ENCODE peak calls at places on chromosome 16, in seven cellular contexts. L is HCT116, B is HepG2, R is H1, W is K562, N is endothelial cell of umbilical vein, X is GM12878. P is an unnamed sample.

GRCh38 chr16:15772579-15773293 is 84.1 kb downstream of the MYH11 start:
- DNase-seq in L (no peak), B (no peak), R (no peak), W (no peak), N (peak; percentile 50), X (no peak), P (no peak)

GRCh38 chr16:80372341-80372740 is 168.5 kb upstream of the DYNLRB2 start:
- DNase-seq in L (no peak), B (no peak), R (no peak), W (no peak), N (no peak), X (no peak), P (no peak)

GRCh38 chr16:4936181-4936990 is 562 bp downstream of the PPL start:
- DNase-seq in L (no peak), B (no peak), R (peak; percentile 80), W (peak; percentile 55), N (no peak), X (no peak), P (no peak)

GRCh38 chr16:56589141-56590039 is at the start of gene MT3:
- DNase-seq in L (no peak), B (no peak), R (peak; percentile 64), W (no peak), N (no peak), X (no peak), P (no peak)

GRCh38 chr16:11748023-11748403 is 5.4 kb upstream of the TXNDC11 start:
- DNase-seq in L (no peak), B (no peak), R (no peak), W (no peak), N (no peak), X (no peak), P (no peak)

GRCh38 chr16:88194397-88195020 is 188.2 kb upstream of the ZNF469 start:
- DNase-seq in L (no peak), B (peak; percentile 19), R (no peak), W (no peak), N (no peak), X (no peak), P (no peak)

GRCh38 chr16:50058091-50058771 is 7.5 kb upstream of the HEATR3 start:
- DNase-seq in L (no peak), B (no peak), R (no peak), W (no peak), N (no peak), X (no peak), P (no peak)

GRCh38 chr16:78505544-78506371 is 406.3 kb downstream of the WWOX start:
- DNase-seq in L (no peak), B (peak; percentile 80), R (peak; percentile 49), W (peak; percentile 14), N (no peak), X (no peak), P (no peak)

GRCh38 chr16:57621521-57622268 is 6.7 kb upstream of the ADGRG1 start:
- DNase-seq in L (no peak), B (no peak), R (no peak), W (no peak), N (no peak), X (no peak), P (no peak)

GRCh38 chr16:15900901-15901465 is 12.6 kb upstream of the CEP20 start:
- DNase-seq in L (no peak), B (no peak), R (no peak), W (no peak), N (no peak), X (no peak), P (no peak)

GRCh38 chr16:9077001-9077809 is 14.2 kb upstream of the HAPSTR1 start:
- DNase-seq in L (peak; percentile 47), B (peak; percentile 31), R (no peak), W (no peak), N (no peak), X (no peak), P (no peak)

GRCh38 chr16:87460936-87461335 is 31.9 kb downstream of the ZCCHC14 start:
- DNase-seq in L (no peak), B (no peak), R (no peak), W (no peak), N (no peak), X (no peak), P (no peak)

GRCh38 chr16:4691666-4692412 is 1.5 kb upstream of the NUDT16L1 start:
- DNase-seq in L (no peak), B (no peak), R (no peak), W (no peak), N (no peak), X (no peak), P (no peak)

GRCh38 chr16:81458149-81458669 is 13.6 kb downstream of the CMIP start:
- DNase-seq in L (no peak), B (no peak), R (no peak), W (no peak), N (no peak), X (no peak), P (no peak)
- H3K9ac ChIP-seq in L (peak overlapping the region; percentile 22), B (peak overlapping the region; percentile 54), R (no peak overlapping the region), W (peak overlapping the region; percentile 65), N (no peak overlapping the region), X (no peak overlapping the region), P (no peak overlapping the region)

DNA sequence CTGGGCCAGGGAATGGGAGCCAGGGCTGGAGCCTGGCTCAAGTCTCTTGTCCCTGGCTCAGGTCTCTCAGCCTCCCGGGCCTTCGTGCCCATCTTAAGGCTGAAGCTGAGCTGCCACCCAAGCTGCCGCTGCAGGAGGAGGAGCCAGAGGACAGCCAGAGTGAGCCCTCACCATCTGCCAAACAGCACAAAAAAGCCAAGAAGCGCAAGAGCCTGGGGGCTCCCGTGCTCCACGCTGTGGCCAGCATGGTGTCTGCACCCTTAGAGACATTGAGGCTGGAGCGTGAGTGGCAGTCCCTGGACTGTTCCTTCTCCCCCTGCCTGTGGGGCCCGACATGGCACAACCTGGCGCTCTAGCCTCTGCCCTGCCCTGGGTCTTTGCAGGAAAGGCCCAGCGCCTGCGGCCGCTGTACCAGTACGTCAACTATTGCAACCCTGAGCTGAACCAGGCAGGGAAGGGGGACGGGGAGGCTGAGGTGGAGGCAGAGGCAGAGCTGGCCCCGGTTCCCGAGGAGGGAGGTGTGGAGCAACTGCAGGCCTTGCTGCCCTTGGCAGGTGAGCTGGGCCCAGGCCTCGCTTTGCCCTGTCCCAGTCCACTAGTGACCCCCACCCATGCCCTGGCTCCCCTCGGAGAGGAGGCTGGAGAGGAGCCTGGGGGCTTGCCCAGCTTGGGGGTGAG is 1.3 kb downstream of the C16orf86 start:
- DNase-seq in L (peak; percentile 77), B (peak; percentile 96), R (peak; percentile 82), W (peak; percentile 90), N (peak; percentile 92), X (peak; percentile 70), P (no peak)
- TF ChIP-seq POLR2AphosphoS5 in L (peak; percentile 26), B (no peak), R (no peak), W (no peak), N (no peak), X (no peak), P (no peak)

GRCh38 chr16:54933281-54934150 is 2.9 kb downstream of the IRX5 start:
- DNase-seq in L (no peak), B (no peak), R (peak; percentile 74), W (no peak), N (no peak), X (no peak), P (no peak)
- TF ChIP-seq EZH2 in L (no peak), B (peak; percentile 84), R (no peak), W (no peak), N (peak; percentile 98), X (no peak), P (no peak)

GRCh38 chr16:85077576-85078125 is 34.6 kb downstream of the CIBAR2 start:
- DNase-seq in L (no peak), B (no peak), R (no peak), W (no peak), N (no peak), X (no peak), P (no peak)
- H3K9ac ChIP-seq in L (no peak overlapping the region), B (no peak overlapping the region), R (no peak overlapping the region), W (no peak overlapping the region), N (no peak overlapping the region), X (no peak overlapping the region), P (no peak overlapping the region)

DNA sequence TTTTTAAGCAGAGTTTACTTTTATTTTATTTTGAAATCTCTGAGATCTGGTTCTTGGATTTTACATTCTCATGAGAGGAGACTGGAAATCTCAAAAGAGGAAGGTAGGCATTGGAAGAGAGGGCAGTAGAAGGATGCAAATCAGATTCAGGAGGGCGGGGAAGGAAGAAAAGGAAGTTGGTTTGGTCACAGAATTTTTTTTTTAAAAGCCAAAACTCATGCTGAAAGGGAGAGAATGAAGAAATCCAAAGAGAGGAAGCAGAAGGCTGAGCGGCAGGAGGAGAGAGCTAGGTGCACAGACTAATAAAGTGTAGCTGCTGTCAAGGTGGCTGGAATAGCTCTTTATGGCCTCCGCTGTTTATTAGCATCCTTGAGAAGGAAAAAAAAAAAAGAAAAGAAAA is 194.4 kb downstream of the ZFHX3 start:
- DNase-seq in L (no peak), B (no peak), R (no peak), W (no peak), N (no peak), X (no peak), P (no peak)
- TF ChIP-seq POLR2AphosphoS5 in L (no peak), B (no peak), R (no peak), W (no peak), N (no peak), X (no peak), P (no peak)

DNA sequence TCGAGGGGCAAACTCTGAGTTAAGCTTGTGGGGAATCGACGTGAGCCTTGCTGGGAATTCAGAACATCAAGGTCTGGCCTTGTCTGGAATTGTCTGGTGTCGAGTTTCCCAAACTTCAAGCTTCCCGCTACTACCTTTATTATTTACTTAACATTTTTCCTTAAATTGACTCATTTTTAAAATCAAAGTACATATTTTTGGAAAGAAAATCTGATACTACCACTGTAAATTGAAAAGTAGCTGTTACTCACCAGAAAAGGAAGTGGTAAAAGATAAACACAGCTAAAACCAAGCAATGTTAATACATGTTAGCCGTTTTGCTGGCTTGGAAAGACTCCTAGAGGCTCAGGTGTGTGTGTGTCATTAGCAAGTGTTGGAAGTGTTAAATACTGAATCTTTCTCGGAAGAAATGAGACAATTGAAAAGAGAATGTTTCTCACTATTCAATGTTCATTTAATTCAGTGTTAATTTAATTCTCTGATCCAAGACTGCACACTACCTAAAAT is 5.4 kb upstream of the IRX3 start:
- DNase-seq in L (no peak), B (no peak), R (no peak), W (no peak), N (no peak), X (no peak), P (no peak)
- TF ChIP-seq EZH2 in L (no peak), B (no peak), R (no peak), W (no peak), N (no peak), X (no peak), P (no peak)